ENCODE peak calls at places on chromosomes 5 and 9, in five cellular contexts. E, P, S, Q and B are unnamed samples.

GRCh38 chr5:175214152-175214551 is 229.8 kb downstream of the DRD1 start:
- DNase-seq in E (no peak), P (no peak), S (peak), Q (peak), B (peak)

GRCh38 chr9:71977003-71977402 is 65.6 kb downstream of the C9orf85 start:
- DNase-seq in E (no peak), P (no peak), S (no peak), Q (no peak), B (no peak)

GRCh38 chr5:110940136-110940535 is 131.4 kb upstream of the TSLP start:
- DNase-seq in E (no peak), P (no peak), S (no peak), Q (no peak), B (no peak)

GRCh38 chr9:87878930-87879603 is 3.6 kb upstream of the SPATA31E1 start:
- DNase-seq in E (no peak), P (no peak), S (peak), Q (peak), B (peak)

GRCh38 chr9:557601-558201 is 283.8 kb upstream of the DMRT1 start:
- DNase-seq in E (no peak), P (no peak), S (no peak), Q (no peak), B (no peak)

GRCh38 chr9:19550009-19550408 is 141.2 kb downstream of the ACER2 start:
- DNase-seq in E (no peak), P (no peak), S (no peak), Q (no peak), B (no peak)

GRCh38 chr5:34491251-34491620 is 164.9 kb upstream of the RAI14 start:
- DNase-seq in E (no peak), P (no peak), S (no peak), Q (peak), B (peak)

GRCh38 chr9:127905788-127906191 is 6.4 kb upstream of the ST6GALNAC6 start:
- DNase-seq in E (peak), P (no peak), S (no peak), Q (no peak), B (peak)

GRCh38 chr9:93059960-93060591 is 1.6 kb downstream of the SUSD3 start:
- DNase-seq in E (peak), P (no peak), S (no peak), Q (no peak), B (peak)

GRCh38 chr5:131747180-131748105 is 49.4 kb downstream of the FNIP1 start:
- DNase-seq in E (no peak), P (no peak), S (peak), Q (peak), B (no peak)

GRCh38 chr5:136174021-136174659 is 18.8 kb downstream of the SMIM32 start:
- DNase-seq in E (no peak), P (no peak), S (peak), Q (peak), B (peak)

GRCh38 chr9:2623046-2623865 is 1.7 kb downstream of the VLDLR start:
- DNase-seq in E (peak), P (peak), S (peak), Q (peak), B (no peak)

GRCh38 chr5:69046375-69046957 is 47.3 kb upstream of the SLC30A5 start:
- DNase-seq in E (no peak), P (no peak), S (peak), Q (peak), B (no peak)

GRCh38 chr5:138000102-138000723 is 32.7 kb downstream of the FAM13B start:
- DNase-seq in E (no peak), P (no peak), S (peak), Q (peak), B (no peak)

GRCh38 chr9:93097496-93098205 is 1.6 kb downstream of the CARD19 start:
- DNase-seq in E (peak), P (no peak), S (no peak), Q (peak), B (peak)

GRCh38 chr5:78797945-78798731 is 149.6 kb upstream of the LHFPL2 start:
- DNase-seq in E (no peak), P (no peak), S (peak), Q (peak), B (peak)

GRCh38 chr5:10354048-10354872 is 765 bp downstream of the MARCHF6 start:
- DNase-seq in E (no peak), P (no peak), S (peak), Q (peak), B (no peak)